ENCODE peak calls at places on chromosomes 11 and 22, in nine cellular contexts. I, G, E, B, L, X, N, K and Z are unnamed samples.
A peak's percentile ranks its signal among the peaks of the same experiment; 100 is the strongest.

GRCh38 chr22:44263547-44263946 is 49.2 kb downstream of the SHISAL1 start:
- DNase-seq in I (no peak), G (no peak), E (no peak), B (no peak), L (no peak), X (no peak), N (no peak), K (no peak), Z (no peak)

GRCh38 chr11:19218801-19219460 is 17.1 kb upstream of the CSRP3 start:
- DNase-seq in I (peak; percentile 21), G (no peak), E (no peak), B (no peak), L (no peak), X (no peak), N (no peak), K (peak; percentile 13), Z (no peak)

GRCh38 chr22:50313021-50313420 is 5.6 kb upstream of the PLXNB2 start:
- DNase-seq in I (no peak), G (no peak), E (no peak), B (no peak), L (no peak), X (no peak), N (no peak), K (no peak), Z (no peak)

GRCh38 chr11:72431846-72432245 is 2.5 kb downstream of the CLPB start:
- DNase-seq in I (no peak), G (no peak), E (no peak), B (no peak), L (no peak), X (no peak), N (no peak), K (no peak), Z (no peak)

GRCh38 chr11:108592591-108593213 is 866 bp downstream of the EXPH5 start:
- DNase-seq in I (no peak), G (peak; percentile 46), E (peak; percentile 34), B (no peak), L (peak; percentile 30), X (peak; percentile 32), N (peak; percentile 55), K (no peak), Z (peak; percentile 5)

GRCh38 chr11:336666-337002 is 16.0 kb upstream of the IFITM3 start:
- DNase-seq in I (no peak), G (no peak), E (no peak), B (no peak), L (no peak), X (no peak), N (no peak), K (no peak), Z (no peak)

GRCh38 chr11:78943841-78944240 is 369.2 kb upstream of the NARS2 start:
- DNase-seq in I (no peak), G (no peak), E (no peak), B (no peak), L (no peak), X (no peak), N (no peak), K (peak; percentile 67), Z (no peak)

GRCh38 chr11:1931326-1931725 is 11.8 kb downstream of the TNNT3 start:
- DNase-seq in I (no peak), G (no peak), E (no peak), B (no peak), L (peak; percentile 17), X (no peak), N (no peak), K (no peak), Z (no peak)

GRCh38 chr11:21225860-21226259 is 556.5 kb downstream of the NELL1 start:
- DNase-seq in I (no peak), G (no peak), E (no peak), B (no peak), L (no peak), X (no peak), N (no peak), K (no peak), Z (no peak)

GRCh38 chr11:19121646-19122045 is 4.7 kb downstream of the ZDHHC13 start:
- DNase-seq in I (no peak), G (no peak), E (no peak), B (no peak), L (no peak), X (no peak), N (no peak), K (no peak), Z (no peak)

GRCh38 chr11:14905104-14906033 is 13.3 kb upstream of the CYP2R1 start:
- DNase-seq in I (no peak), G (peak; percentile 68), E (peak; percentile 90), B (no peak), L (peak; percentile 85), X (no peak), N (peak; percentile 69), K (peak; percentile 86), Z (no peak)

GRCh38 chr22:46406349-46406748 is 70.8 kb downstream of the TRMU start:
- DNase-seq in I (no peak), G (no peak), E (no peak), B (no peak), L (no peak), X (no peak), N (no peak), K (no peak), Z (no peak)